ENCODE peak calls at places on chromosomes 12 and 14, in ten cellular contexts. R is activated naive CD8-positive, alpha-beta T cell treated with anti-CD3 and anti-CD28 coated beads, Interleukin-2, amount 50 U/mL, for 24 hours; P is RWPE1; J is activated T-cell treated with anti-CD3 and anti-CD28 coated beads for 1 hour; W is neuronal stem cell; H is NCI-H2081; I is tibial artery; Z is iPS-NIHi11; K is head of caudate nucleus; G is right atrium auricular region. S is an unnamed sample.

GRCh38 chr12:129074379-129074778 is 221.1 kb downstream of the GLT1D1 start:
- DNase-seq in I (no peak), K (no peak), H (no peak), W (no peak), J (no peak), G (no peak), P (no peak), R (no peak), Z (no peak), S (no peak)

GRCh38 chr14:71123579-71124135 is 216.4 kb downstream of the PCNX1 start:
- DNase-seq in G (no peak), W (no peak), R (no peak), Z (no peak), I (no peak), J (no peak), P (no peak), H (no peak), K (no peak), S (no peak)

GRCh38 chr12:78970041-78970440 is 105.5 kb downstream of the SYT1 start:
- DNase-seq in W (no peak), J (no peak), G (no peak), P (peak; percentile 11), K (no peak), H (no peak), R (no peak), I (no peak), Z (no peak), S (no peak)

GRCh38 chr14:74902941-74903705 is 19.9 kb downstream of the RPS6KL1 start:
- DNase-seq in J (no peak), I (no peak), P (no peak), H (no peak), Z (no peak), W (no peak), R (no peak), K (no peak), G (no peak), S (no peak)

GRCh38 chr12:100061814-100062213 is 77.1 kb upstream of the ANKS1B start:
- DNase-seq in G (no peak), P (no peak), Z (no peak), K (no peak), I (no peak), H (no peak), R (no peak), J (no peak), W (no peak), S (no peak)

GRCh38 chr12:857611-858010 is 91.9 kb downstream of the RAD52 start:
- DNase-seq in Z (no peak), H (no peak), I (peak; percentile 70), R (no peak), K (no peak), W (no peak), G (peak; percentile 65), P (peak; percentile 76), J (no peak), S (peak; percentile 43)

GRCh38 chr12:102031852-102032251 is 29.9 kb downstream of the WASHC3 start:
- DNase-seq in J (no peak), W (no peak), H (no peak), G (no peak), I (no peak), R (no peak), Z (no peak), K (no peak), P (no peak), S (no peak)

GRCh38 chr12:46664771-46665287 is 161.0 kb downstream of the SLC38A4 start:
- DNase-seq in J (no peak), Z (no peak), H (peak; percentile 22), G (no peak), I (no peak), K (no peak), P (peak; percentile 94), R (no peak), W (no peak), S (peak; percentile 88)

GRCh38 chr12:57519758-57520007 is 631 bp downstream of the DDIT3 start:
- DNase-seq in J (peak; percentile 16), R (peak; percentile 37), G (no peak), I (peak; percentile 57), Z (no peak), K (no peak), P (no peak), H (no peak), W (no peak), S (no peak)